ENCODE peak calls at places on chromosomes 7 and 10, in five cellular contexts. Y is tibial nerve, D is AG04450, N is cardiac muscle cell, E is lung. M is an unnamed sample.

GRCh38 chr10:6924166-6924565 is 344.1 kb upstream of the PRKCQ start:
- DNase-seq in Y (no peak), D (no peak), N (peak; percentile 6), E (no peak), M (no peak)

GRCh38 chr7:29161226-29161625 is 14.9 kb upstream of the CPVL start:
- DNase-seq in Y (no peak), D (no peak), N (no peak), E (no peak), M (no peak)

GRCh38 chr7:130277763-130278643 is 11.3 kb downstream of the CPA2 start:
- DNase-seq in Y (peak; percentile 45), D (no peak), N (peak; percentile 84), E (peak; percentile 33), M (no peak)

GRCh38 chr10:105195831-105196230 is 554.7 kb downstream of the SORCS3 start:
- DNase-seq in Y (no peak), D (no peak), N (no peak), E (no peak), M (no peak)

GRCh38 chr10:129570185-129570584 is 103.1 kb downstream of the MGMT start:
- DNase-seq in Y (no peak), D (no peak), N (no peak), E (no peak), M (no peak)

GRCh38 chr7:141839256-141839655 is 2.0 kb downstream of the PRSS37 start:
- DNase-seq in Y (no peak), D (no peak), N (no peak), E (no peak), M (no peak)

GRCh38 chr7:73980206-73980605 is 47.8 kb upstream of the ELN start:
- DNase-seq in Y (no peak), D (no peak), N (no peak), E (no peak), M (peak; percentile 44)

GRCh38 chr7:76233538-76234281 is 32.0 kb downstream of the SRRM3 start:
- DNase-seq in Y (no peak), D (no peak), N (peak; percentile 31), E (no peak), M (no peak)

GRCh38 chr10:13592306-13592705 is 5.5 kb downstream of the PRPF18 start:
- DNase-seq in Y (no peak), D (no peak), N (no peak), E (no peak), M (no peak)

GRCh38 chr7:17681965-17682364 is 258.3 kb downstream of the SNX13 start:
- DNase-seq in Y (no peak), D (no peak), N (peak; percentile 52), E (no peak), M (no peak)

GRCh38 chr7:17680026-17680425 is 260.3 kb downstream of the SNX13 start:
- DNase-seq in Y (no peak), D (peak; percentile 59), N (peak; percentile 95), E (peak; percentile 69), M (peak; percentile 69)

GRCh38 chr7:17682586-17682985 is 257.7 kb downstream of the SNX13 start:
- DNase-seq in Y (no peak), D (no peak), N (peak; percentile 11), E (no peak), M (no peak)

GRCh38 chr7:17679427-17679826 is 260.9 kb downstream of the SNX13 start:
- DNase-seq in Y (no peak), D (no peak), N (peak; percentile 72), E (no peak), M (no peak)

DNA sequence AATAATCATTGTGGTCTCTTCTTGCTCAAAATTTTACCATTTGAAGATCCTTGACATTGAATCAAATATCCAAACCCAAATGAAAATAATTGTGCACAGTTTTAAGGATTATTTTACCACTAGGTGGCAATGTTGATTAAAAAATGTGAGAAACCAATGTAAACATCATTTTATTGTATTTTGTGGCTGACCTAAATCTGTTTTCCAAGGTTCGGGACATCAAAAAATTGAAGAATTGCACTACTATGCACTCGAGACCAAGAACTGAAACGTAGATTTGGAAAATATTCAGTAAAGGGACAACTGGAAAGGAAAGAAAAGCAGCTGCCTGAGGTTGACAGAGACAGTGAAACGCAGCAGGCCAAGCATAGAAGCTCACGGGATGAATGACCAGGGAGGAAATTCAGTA is 259.3 kb downstream of the SNX13 start:
- DNase-seq in Y (no peak), D (no peak), N (peak; percentile 70), E (no peak), M (no peak)
- TF ChIP-seq CTCF in Y (peak; percentile 44), D (peak; percentile 40), N (peak; percentile 34), E (peak; percentile 25), M (peak; percentile 63)

DNA sequence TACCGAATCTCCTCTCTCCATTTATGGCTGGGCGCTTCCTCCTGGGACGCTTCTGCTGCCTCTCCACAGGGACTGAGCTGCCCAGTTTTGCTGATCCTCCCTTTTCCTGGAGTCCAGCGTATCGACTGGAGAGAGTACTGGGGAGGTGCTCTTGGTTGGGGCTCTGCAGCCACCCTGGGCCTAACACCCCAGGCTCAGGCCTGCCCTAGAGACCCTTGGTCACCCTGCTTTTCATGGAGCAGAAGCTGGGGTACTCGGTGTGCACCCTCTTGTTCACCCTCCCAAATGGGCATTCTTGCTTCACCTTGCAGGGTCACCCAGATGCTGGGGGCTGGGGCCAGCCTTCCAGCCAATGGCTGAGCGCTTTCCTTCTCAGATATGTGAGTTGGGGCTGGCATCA is 88.8 kb upstream of the RET start:
- DNase-seq in Y (no peak), D (no peak), N (no peak), E (no peak), M (no peak)
- H3K27ac ChIP-seq in Y (no peak overlapping the region), D (no peak overlapping the region), N (no peak overlapping the region), E (no peak overlapping the region), M (no peak overlapping the region)

GRCh38 chr7:106099539-106099938 is 12.6 kb downstream of the SYPL1 start:
- DNase-seq in Y (no peak), D (no peak), N (no peak), E (no peak), M (no peak)

GRCh38 chr7:106095634-106096033 is 16.5 kb downstream of the SYPL1 start:
- DNase-seq in Y (no peak), D (no peak), N (no peak), E (no peak), M (no peak)

GRCh38 chr7:106101726-106102125 is 10.4 kb downstream of the SYPL1 start:
- DNase-seq in Y (no peak), D (no peak), N (no peak), E (no peak), M (no peak)

GRCh38 chr7:106100863-106101262 is 11.2 kb downstream of the SYPL1 start:
- DNase-seq in Y (no peak), D (no peak), N (no peak), E (no peak), M (no peak)

GRCh38 chr7:106098889-106099288 is 13.2 kb downstream of the SYPL1 start:
- DNase-seq in Y (no peak), D (no peak), N (no peak), E (no peak), M (no peak)
- H3K9me3 ChIP-seq in Y (no peaks in the 10 kb centered on the region), D (no peaks in the 10 kb centered on the region), N (no peaks in the 10 kb centered on the region), E (no peaks in the 10 kb centered on the region), M (no peaks in the 10 kb centered on the region)

DNA sequence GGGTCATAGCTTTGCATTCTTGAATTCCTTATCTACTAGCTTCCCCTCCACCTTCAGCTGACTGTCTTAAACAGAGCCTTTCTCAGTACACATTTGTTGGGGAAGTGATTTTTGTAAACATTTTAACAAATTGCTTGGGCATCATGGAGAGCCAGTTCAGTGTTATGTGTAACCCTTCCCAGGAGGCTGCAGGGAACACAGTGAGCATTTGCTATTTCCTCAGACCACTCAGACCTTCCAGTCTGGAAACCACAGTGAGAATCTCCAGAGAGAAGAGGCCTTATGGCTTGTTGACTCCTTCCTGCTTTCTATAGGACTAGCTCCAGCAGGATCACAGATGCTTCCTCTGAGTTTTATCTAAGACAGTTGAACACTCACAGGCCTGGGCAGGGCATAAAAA is 409.8 kb upstream of the NPVF start:
- DNase-seq in Y (no peak), D (no peak), N (no peak), E (no peak), M (no peak)
- TF ChIP-seq CTCF in Y (no peak), D (no peak), N (no peak), E (no peak), M (no peak)

M was measured in ascending aorta.